ENCODE peak calls at places on chromosome 21, in four cellular contexts. F is non-pigmented ciliary epithelial cell; Y is stimulated activated naive B cell treated with anti-CD40 and anti-IgM and Interleukin-4, amounts not matched to agents 10 μg/mL and 1 μg/mL and 100 μg/mL, for 72 hours; S is progenitor cell of endocrine pancreas. W is an unnamed sample.

GRCh38 chr21:44931501-44932365 is 8.1 kb upstream of the SLX9 start:
- DNase-seq in F (no peak), Y (no peak), S (no peak), W (no peak)

GRCh38 chr21:24658016-24658415 is 949.3 kb downstream of the MRPL39 start:
- DNase-seq in F (no peak), Y (no peak), S (no peak), W (no peak)

GRCh38 chr21:29719561-29719960 is 220.2 kb downstream of the GRIK1 start:
- DNase-seq in F (no peak), Y (no peak), S (no peak), W (no peak)

GRCh38 chr21:18951291-18952038 is 547.9 kb upstream of the TMPRSS15 start:
- DNase-seq in F (no peak), Y (peak; percentile 1), S (peak; percentile 16), W (no peak)

GRCh38 chr21:18318156-18318555 is 73.5 kb downstream of the CHODL start:
- DNase-seq in F (no peak), Y (no peak), S (no peak), W (no peak)

GRCh38 chr21:45510466-45510955 is 31.7 kb downstream of the SLC19A1 start:
- DNase-seq in F (no peak), Y (no peak), S (no peak), W (no peak)

GRCh38 chr21:46418265-46418946 is 40.3 kb upstream of the DIP2A start:
- DNase-seq in F (no peak), Y (no peak), S (no peak), W (no peak)

GRCh38 chr21:45401916-45402900 is 2.8 kb upstream of the COL18A1 start:
- DNase-seq in F (no peak), Y (no peak), S (no peak), W (no peak)

GRCh38 chr21:33377221-33377620 is 26.0 kb upstream of the IFNGR2 start:
- DNase-seq in F (no peak), Y (no peak), S (no peak), W (no peak)

GRCh38 chr21:45418301-45419071 is 13.5 kb downstream of the COL18A1 start:
- DNase-seq in F (no peak), Y (no peak), S (no peak), W (no peak)

GRCh38 chr21:41470054-41470453 is 37.9 kb downstream of the TMPRSS2 start:
- DNase-seq in F (no peak), Y (no peak), S (no peak), W (no peak)

GRCh38 chr21:17793675-17794123 is 25.5 kb downstream of the C21orf91 start:
- DNase-seq in F (peak; percentile 1), Y (no peak), S (no peak), W (no peak)

GRCh38 chr21:44495641-44496040 is 40.3 kb downstream of the LRRC3 start:
- DNase-seq in F (no peak), Y (no peak), S (no peak), W (no peak)

GRCh38 chr21:43881283-43881682 is 16.3 kb downstream of the AGPAT3 start:
- DNase-seq in F (no peak), Y (no peak), S (no peak), W (no peak)

GRCh38 chr21:42097274-42097673 is 26.2 kb downstream of the UMODL1 start:
- DNase-seq in F (no peak), Y (no peak), S (no peak), W (no peak)

GRCh38 chr21:26972131-26972707 is 5.3 kb upstream of the ADAMTS5 start:
- DNase-seq in F (no peak), Y (no peak), S (no peak), W (no peak)

GRCh38 chr21:16563795-16564194 is 834.0 kb downstream of the USP25 start:
- DNase-seq in F (no peak), Y (no peak), S (no peak), W (no peak)

GRCh38 chr21:25296239-25296638 is 311.0 kb downstream of the MRPL39 start:
- DNase-seq in F (no peak), Y (no peak), S (no peak), W (no peak)

GRCh38 chr21:41396452-41397107 is 29.5 kb upstream of the MX1 start:
- DNase-seq in F (no peak), Y (no peak), S (no peak), W (no peak)

GRCh38 chr21:37248298-37248697 is 18.8 kb downstream of the VPS26C start:
- DNase-seq in F (no peak), Y (no peak), S (no peak), W (no peak)

GRCh38 chr21:44010429-44010828 is 1.7 kb upstream of the TRAPPC10 start:
- DNase-seq in F (no peak), Y (no peak), S (no peak), W (no peak)

GRCh38 chr21:34836103-34836932 is 167.5 kb downstream of the CLIC6 start:
- DNase-seq in F (peak; percentile 100), Y (no peak), S (no peak), W (no peak)

GRCh38 chr21:36297938-36298572 is 21.9 kb upstream of the MORC3 start:
- DNase-seq in F (no peak), Y (peak; percentile 79), S (no peak), W (peak; percentile 70)

GRCh38 chr21:39715804-39716397 is 29.1 kb upstream of the IGSF5 start:
- DNase-seq in F (no peak), Y (peak; percentile 3), S (peak; percentile 35), W (no peak)

GRCh38 chr21:46009951-46010655 is 28.5 kb downstream of the COL6A1 start:
- DNase-seq in F (no peak), Y (no peak), S (no peak), W (no peak)